ENCODE peak calls at places on chromosomes 13 and 19, in ten cellular contexts. G is tibial nerve; H is HCT116; N is ascending aorta; U is breast epithelium; B is psoas muscle; M is prostate gland; Q is heart left ventricle; Y is CD8-positive, alpha-beta memory T cell; X is DND-41. D is an unnamed sample.
A peak's percentile ranks its signal among the peaks of the same experiment; 100 is the strongest.

GRCh38 chr19:33812388-33813330 is 16.0 kb downstream of the KCTD15 start:
- DNase-seq in G (no peak), H (no peak), N (no peak), U (no peak), B (no peak), M (no peak), Q (no peak), Y (no peak), X (no peak), D (peak; percentile 46)

GRCh38 chr13:46749951-46750350 is 47.0 kb downstream of the ESD start:
- DNase-seq in G (no peak), H (no peak), N (no peak), U (no peak), B (no peak), M (no peak), Q (no peak), Y (no peak), X (no peak), D (no peak)

GRCh38 chr13:106232680-106233079 is 302.8 kb downstream of the EFNB2 start:
- DNase-seq in G (no peak), H (no peak), N (no peak), U (no peak), B (no peak), M (no peak), Q (no peak), Y (no peak), X (no peak), D (no peak)

GRCh38 chr19:58317481-58318072 is 9.2 kb upstream of the ZSCAN22 start:
- DNase-seq in G (no peak), H (no peak), N (no peak), U (no peak), B (no peak), M (no peak), Q (no peak), Y (no peak), X (peak; percentile 60), D (no peak)

GRCh38 chr13:55967055-55967454 is 1173.7 kb upstream of the PRR20A start:
- DNase-seq in G (no peak), H (no peak), N (no peak), U (no peak), B (no peak), M (no peak), Q (no peak), Y (no peak), X (no peak), D (no peak)

GRCh38 chr19:50380767-50381166 is 3.4 kb upstream of the POLD1 start:
- DNase-seq in G (no peak), H (no peak), N (no peak), U (no peak), B (no peak), M (no peak), Q (no peak), Y (no peak), X (no peak), D (no peak)

GRCh38 chr13:19791953-19792537 is 9.3 kb upstream of the PSPC1 start:
- DNase-seq in G (no peak), H (no peak), N (no peak), U (no peak), B (no peak), M (no peak), Q (no peak), Y (no peak), X (no peak), D (peak; percentile 44)

GRCh38 chr13:44129418-44129817 is 244.2 kb upstream of the SERP2 start:
- DNase-seq in G (no peak), H (no peak), N (no peak), U (no peak), B (no peak), M (no peak), Q (no peak), Y (no peak), X (no peak), D (no peak)

GRCh38 chr13:42377640-42378382 is 105.9 kb downstream of the AKAP11 start:
- DNase-seq in G (no peak), H (no peak), N (no peak), U (no peak), B (no peak), M (no peak), Q (no peak), Y (peak; percentile 64), X (peak; percentile 41), D (no peak)

GRCh38 chr19:13794388-13794751 is 873 bp upstream of the ZSWIM4 start:
- DNase-seq in G (peak; percentile 86), H (no peak), N (peak; percentile 94), U (peak; percentile 87), B (peak; percentile 82), M (peak; percentile 75), Q (peak; percentile 83), Y (no peak), X (no peak), D (no peak)

GRCh38 chr19:45293682-45294081 is 29.0 kb downstream of the CKM start:
- DNase-seq in G (no peak), H (no peak), N (no peak), U (no peak), B (no peak), M (no peak), Q (no peak), Y (no peak), X (no peak), D (no peak)

GRCh38 chr13:92537485-92537884 is 689.1 kb upstream of the GPC6 start:
- DNase-seq in G (no peak), H (no peak), N (no peak), U (no peak), B (no peak), M (no peak), Q (no peak), Y (no peak), X (no peak), D (no peak)

GRCh38 chr13:50969691-50970090 is 60.1 kb downstream of the RNASEH2B start:
- DNase-seq in G (no peak), H (no peak), N (no peak), U (no peak), B (no peak), M (no peak), Q (no peak), Y (no peak), X (peak; percentile 31), D (peak; percentile 62)

GRCh38 chr19:13156968-13157882 is 7.0 kb downstream of the IER2 start:
- DNase-seq in G (no peak), H (no peak), N (no peak), U (no peak), B (no peak), M (no peak), Q (no peak), Y (no peak), X (no peak), D (no peak)

GRCh38 chr19:531753-532571 is at the start of gene CDC34:
- DNase-seq in G (no peak), H (no peak), N (no peak), U (no peak), B (no peak), M (no peak), Q (no peak), Y (no peak), X (no peak), D (peak; percentile 87)

GRCh38 chr19:682678-683320 is 6.6 kb downstream of the FSTL3 start:
- DNase-seq in G (no peak), H (no peak), N (no peak), U (peak; percentile 47), B (no peak), M (no peak), Q (no peak), Y (no peak), X (no peak), D (no peak)

GRCh38 chr19:49889687-49890348 is 6.9 kb downstream of the IL4I1 start:
- DNase-seq in G (peak; percentile 74), H (peak; percentile 53), N (peak; percentile 84), U (peak; percentile 66), B (peak; percentile 82), M (peak; percentile 51), Q (peak; percentile 75), Y (peak; percentile 76), X (no peak), D (peak; percentile 93)

GRCh38 chr19:9436358-9436757 is 985 bp upstream of the ZNF266 start:
- DNase-seq in G (no peak), H (no peak), N (no peak), U (no peak), B (no peak), M (no peak), Q (no peak), Y (no peak), X (no peak), D (no peak)
- H3K4me3 ChIP-seq in G (no peak overlapping the region), H (no peak overlapping the region), N (no peak overlapping the region), U (no peak overlapping the region), B (peak overlapping the region; percentile 82), M (no peak overlapping the region), Q (peak overlapping the region; percentile 77), Y (peak overlapping the region; percentile 89), X (peak overlapping the region; percentile 70), D (no peak overlapping the region)

DNA sequence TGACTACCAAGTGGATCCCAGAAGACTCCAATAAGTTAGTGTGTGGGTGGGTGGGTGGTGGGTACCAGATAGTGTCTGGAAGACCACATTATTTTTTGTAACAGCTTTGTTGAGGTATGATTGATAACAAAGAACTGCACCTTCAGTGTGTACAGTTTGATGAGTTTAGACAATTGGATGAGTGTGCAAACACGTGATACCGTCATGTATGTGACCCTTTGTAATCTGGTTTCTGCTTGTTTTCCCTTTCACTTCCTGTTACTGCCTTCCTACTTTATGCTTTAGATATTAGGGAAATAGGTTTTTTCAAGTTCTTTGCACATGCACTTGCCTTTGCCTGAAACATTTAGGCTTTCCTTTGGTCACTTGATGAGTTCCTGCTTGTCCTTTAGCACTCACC is 8.5 kb downstream of the RPL21 start:
- DNase-seq in G (no peak), H (no peak), N (no peak), U (no peak), B (no peak), M (no peak), Q (no peak), Y (no peak), X (no peak), D (no peak)
- H3K36me3 ChIP-seq in G (peaks cover 5% of the 10 kb centered on the region), H (peaks cover 32% of the 10 kb centered on the region), N (peaks cover 54% of the 10 kb centered on the region), U (no peaks in the 10 kb centered on the region), B (peaks cover 16% of the 10 kb centered on the region), M (no peaks in the 10 kb centered on the region), Q (peaks cover 76% of the 10 kb centered on the region), Y (peaks cover 24% of the 10 kb centered on the region), X (peaks cover 74% of the 10 kb centered on the region), D (peaks cover 12% of the 10 kb centered on the region)

GRCh38 chr13:30079501-30079900 is 227.8 kb downstream of the KATNAL1 start:
- DNase-seq in G (no peak), H (no peak), N (no peak), U (no peak), B (no peak), M (no peak), Q (no peak), Y (no peak), X (no peak), D (no peak)
- H3K27me3 ChIP-seq in G (no peaks in the 10 kb centered on the region), H (no peaks in the 10 kb centered on the region), N (no peaks in the 10 kb centered on the region), U (no peaks in the 10 kb centered on the region), B (no peaks in the 10 kb centered on the region), M (no peaks in the 10 kb centered on the region), Q (no peaks in the 10 kb centered on the region), Y (no peaks in the 10 kb centered on the region), X (peaks cover 5% of the 10 kb centered on the region), D (no peaks in the 10 kb centered on the region)

GRCh38 chr19:47190167-47190727 is 40.8 kb downstream of the BBC3 start:
- DNase-seq in G (no peak), H (peak; percentile 93), N (peak; percentile 84), U (peak; percentile 71), B (peak; percentile 46), M (peak; percentile 38), Q (peak; percentile 26), Y (peak; percentile 67), X (no peak), D (no peak)
- H3K4me3 ChIP-seq in G (no peak overlapping the region), H (peak overlapping the region; percentile 21), N (peak overlapping the region; percentile 16), U (peak overlapping the region; percentile 3), B (peak overlapping the region; percentile 22), M (no peak overlapping the region), Q (no peak overlapping the region), Y (no peak overlapping the region), X (no peak overlapping the region), D (no peak overlapping the region)

D was measured in H7.